ENCODE peak calls at places on chromosome 5, in five cellular contexts. W, R, M, Z and O are unnamed samples.

GRCh38 chr5:84032404-84032803 is 311.7 kb upstream of the HAPLN1 start:
- DNase-seq in W (no peak), R (no peak), M (no peak), Z (no peak), O (no peak)

GRCh38 chr5:95823738-95824609 is 1.4 kb upstream of the GLRX start:
- DNase-seq in W (peak; percentile 24), R (peak; percentile 82), M (peak; percentile 54), Z (peak; percentile 86), O (peak; percentile 88)

GRCh38 chr5:82347213-82347947 is 69.2 kb upstream of the RPS23 start:
- DNase-seq in W (peak; percentile 17), R (peak; percentile 72), M (no peak), Z (no peak), O (no peak)

GRCh38 chr5:10059611-10060379 is 189.9 kb downstream of the ATPSCKMT start:
- DNase-seq in W (peak; percentile 2), R (no peak), M (no peak), Z (no peak), O (no peak)

GRCh38 chr5:65961644-65962043 is 35.3 kb downstream of the ERBIN start:
- DNase-seq in W (no peak), R (peak; percentile 93), M (no peak), Z (no peak), O (no peak)

GRCh38 chr5:39102684-39103155 is 28.5 kb upstream of the RICTOR start:
- DNase-seq in W (no peak), R (no peak), M (no peak), Z (no peak), O (no peak)

GRCh38 chr5:136802382-136802781 is 437.0 kb upstream of the TRPC7 start:
- DNase-seq in W (peak; percentile 41), R (no peak), M (no peak), Z (no peak), O (no peak)

GRCh38 chr5:68382640-68383039 is 167.1 kb downstream of the PIK3R1 start:
- DNase-seq in W (no peak), R (no peak), M (no peak), Z (no peak), O (no peak)

GRCh38 chr5:139619861-139620260 is 28.3 kb upstream of the CXXC5 start:
- DNase-seq in W (no peak), R (no peak), M (no peak), Z (no peak), O (no peak)

GRCh38 chr5:124951105-124951504 is 204.7 kb upstream of the ZNF608 start:
- DNase-seq in W (no peak), R (no peak), M (no peak), Z (no peak), O (no peak)

GRCh38 chr5:88875609-88876234 is 7.3 kb downstream of the MEF2C start:
- DNase-seq in W (no peak), R (no peak), M (no peak), Z (no peak), O (no peak)

GRCh38 chr5:40442346-40442745 is 237.4 kb upstream of the PTGER4 start:
- DNase-seq in W (no peak), R (no peak), M (no peak), Z (no peak), O (no peak)

GRCh38 chr5:127960126-127960744 is 123.3 kb upstream of the SLC12A2 start:
- DNase-seq in W (no peak), R (no peak), M (no peak), Z (no peak), O (no peak)

GRCh38 chr5:91016954-91017690 is 366.0 kb downstream of the ARRDC3 start:
- DNase-seq in W (no peak), R (peak; percentile 75), M (no peak), Z (no peak), O (no peak)

GRCh38 chr5:170513856-170514255 is 10.0 kb downstream of the KCNIP1 start:
- DNase-seq in W (no peak), R (no peak), M (no peak), Z (no peak), O (no peak)
- H3K4me1 ChIP-seq in W (peaks cover 6% of the 10 kb centered on the region), R (no peaks in the 10 kb centered on the region), M (no peaks in the 10 kb centered on the region), Z (no peaks in the 10 kb centered on the region), O (no peaks in the 10 kb centered on the region)

GRCh38 chr5:151675225-151675955 is 11.3 kb downstream of the SPARC start:
- DNase-seq in W (peak; percentile 51), R (no peak), M (no peak), Z (no peak), O (no peak)

GRCh38 chr5:151675956-151676712 is 10.6 kb downstream of the SPARC start:
- DNase-seq in W (peak; percentile 18), R (no peak), M (no peak), Z (no peak), O (no peak)

GRCh38 chr5:151678713-151679112 is 8.0 kb downstream of the SPARC start:
- DNase-seq in W (no peak), R (no peak), M (no peak), Z (no peak), O (no peak)

GRCh38 chr5:151678146-151678545 is 8.6 kb downstream of the SPARC start:
- DNase-seq in W (no peak), R (peak; percentile 38), M (no peak), Z (no peak), O (no peak)

GRCh38 chr5:151676719-151677118 is 10.0 kb downstream of the SPARC start:
- DNase-seq in W (no peak), R (no peak), M (no peak), Z (no peak), O (no peak)
- H3K4me1 ChIP-seq in W (peaks cover 39% of the 10 kb centered on the region), R (peaks cover 98% of the 10 kb centered on the region), M (no peaks in the 10 kb centered on the region), Z (peaks cover 24% of the 10 kb centered on the region), O (peaks cover 25% of the 10 kb centered on the region)

GRCh38 chr5:109141499-109142200 is 268.1 kb downstream of the PJA2 start:
- DNase-seq in W (peak; percentile 39), R (no peak), M (no peak), Z (no peak), O (no peak)

GRCh38 chr5:109143001-109143400 is 266.8 kb downstream of the PJA2 start:
- DNase-seq in W (no peak), R (no peak), M (no peak), Z (no peak), O (no peak)

GRCh38 chr5:109152565-109152964 is 257.2 kb downstream of the PJA2 start:
- DNase-seq in W (no peak), R (no peak), M (no peak), Z (no peak), O (no peak)

GRCh38 chr5:109145139-109145538 is 264.6 kb downstream of the PJA2 start:
- DNase-seq in W (no peak), R (no peak), M (no peak), Z (no peak), O (no peak)

GRCh38 chr5:109146611-109147010 is 263.2 kb downstream of the PJA2 start:
- DNase-seq in W (no peak), R (no peak), M (no peak), Z (no peak), O (no peak)
- H3K4me1 ChIP-seq in W (no peaks in the 10 kb centered on the region), R (no peaks in the 10 kb centered on the region), M (no peaks in the 10 kb centered on the region), Z (no peaks in the 10 kb centered on the region), O (no peaks in the 10 kb centered on the region)

GRCh38 chr5:80194470-80194869 is 61.4 kb downstream of the SERINC5 start:
- DNase-seq in W (no peak), R (no peak), M (no peak), Z (no peak), O (no peak)

GRCh38 chr5:80198399-80198798 is 57.4 kb downstream of the SERINC5 start:
- DNase-seq in W (no peak), R (no peak), M (no peak), Z (no peak), O (no peak)

GRCh38 chr5:80198920-80199319 is 56.9 kb downstream of the SERINC5 start:
- DNase-seq in W (no peak), R (no peak), M (no peak), Z (no peak), O (no peak)

GRCh38 chr5:80193421-80193820 is 62.4 kb downstream of the SERINC5 start:
- DNase-seq in W (no peak), R (no peak), M (no peak), Z (no peak), O (no peak)

DNA sequence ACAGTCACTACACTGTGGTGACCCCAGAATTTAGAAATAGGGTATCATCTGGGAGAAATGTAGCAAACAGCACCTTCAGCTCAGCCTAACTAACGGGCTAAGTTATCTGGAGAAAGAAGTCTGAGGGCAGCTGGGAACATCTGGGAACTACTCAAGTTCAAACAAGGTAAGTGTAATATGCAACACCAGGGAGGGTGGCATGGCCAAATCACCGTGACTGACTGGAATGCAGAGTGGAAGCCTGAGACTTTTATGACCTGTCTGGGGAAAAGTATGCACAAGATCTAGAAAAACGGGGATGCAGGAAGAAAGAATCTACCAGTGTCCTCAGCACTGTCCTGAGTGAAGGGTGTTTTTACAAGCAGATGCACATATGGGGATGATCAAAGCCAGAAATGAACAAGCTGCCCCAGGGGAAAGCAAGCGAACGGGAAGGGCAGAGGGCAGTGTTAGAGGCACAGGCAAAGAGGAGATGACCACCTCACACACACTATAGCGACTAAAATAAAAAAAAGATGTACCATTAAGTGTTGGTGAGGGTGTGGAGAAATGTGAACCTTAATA is 59.9 kb downstream of the SERINC5 start:
- DNase-seq in W (no peak), R (no peak), M (no peak), Z (no peak), O (no peak)
- H3K4me1 ChIP-seq in W (peaks cover 62% of the 10 kb centered on the region), R (peaks cover 48% of the 10 kb centered on the region), M (peaks cover 52% of the 10 kb centered on the region), Z (no peaks in the 10 kb centered on the region), O (peaks cover 13% of the 10 kb centered on the region)

DNA sequence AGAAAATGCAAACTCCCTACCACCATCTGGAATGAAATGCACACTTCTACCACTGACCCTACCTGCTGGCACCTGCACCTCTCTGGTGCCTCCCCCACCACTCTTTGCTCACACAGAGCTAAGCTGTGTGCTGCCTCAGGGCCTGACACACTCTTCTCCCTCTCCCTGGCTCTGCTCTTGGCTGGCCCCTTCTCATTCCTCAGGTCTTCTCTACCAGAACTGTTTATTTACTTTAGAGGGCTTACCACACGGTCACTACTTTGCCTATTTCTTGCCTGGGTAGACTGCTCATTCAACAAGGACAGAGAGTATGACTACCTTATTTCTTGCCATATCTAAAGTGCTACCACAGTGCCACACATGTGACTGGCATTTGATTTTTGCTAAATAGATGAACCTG is 3.3 kb downstream of the REEP5 start:
- DNase-seq in W (no peak), R (no peak), M (no peak), Z (no peak), O (no peak)
- H3K4me1 ChIP-seq in W (peaks cover 6% of the 10 kb centered on the region), R (peaks cover 29% of the 10 kb centered on the region), M (peaks cover 42% of the 10 kb centered on the region), Z (peaks cover 6% of the 10 kb centered on the region), O (peaks cover 90% of the 10 kb centered on the region)

GRCh38 chr5:1497795-1498622 is 25.8 kb downstream of the LPCAT1 start:
- DNase-seq in W (no peak), R (no peak), M (no peak), Z (no peak), O (no peak)

GRCh38 chr5:1497271-1497777 is 26.4 kb downstream of the LPCAT1 start:
- DNase-seq in W (no peak), R (no peak), M (no peak), Z (no peak), O (peak; percentile 90)

GRCh38 chr5:1500411-1501091 is 23.2 kb downstream of the LPCAT1 start:
- DNase-seq in W (no peak), R (no peak), M (no peak), Z (no peak), O (no peak)

GRCh38 chr5:1499851-1500250 is 23.9 kb downstream of the LPCAT1 start:
- DNase-seq in W (no peak), R (no peak), M (no peak), Z (no peak), O (no peak)

GRCh38 chr5:1498623-1499416 is 24.9 kb downstream of the LPCAT1 start:
- DNase-seq in W (no peak), R (no peak), M (no peak), Z (no peak), O (no peak)
- H3K4me1 ChIP-seq in W (peaks cover 16% of the 10 kb centered on the region), R (no peaks in the 10 kb centered on the region), M (no peaks in the 10 kb centered on the region), Z (no peaks in the 10 kb centered on the region), O (peaks cover 85% of the 10 kb centered on the region)

GRCh38 chr5:102794047-102794446 is 38.9 kb downstream of the PAM start:
- DNase-seq in W (peak; percentile 28), R (no peak), M (no peak), Z (no peak), O (no peak)
- H3K4me1 ChIP-seq in W (peaks cover 58% of the 10 kb centered on the region), R (no peaks in the 10 kb centered on the region), M (no peaks in the 10 kb centered on the region), Z (peaks cover 15% of the 10 kb centered on the region), O (peaks cover 4% of the 10 kb centered on the region)